ENCODE peak calls at places on chromosomes 1 and 21, in eight cellular contexts. E, C, R, G, I, S, V and D are unnamed samples.

GRCh38 chr1:1876335-1876935 is 14.5 kb downstream of the GNB1 start:
- DNase-seq in E (no peak), C (no peak), R (peak), G (no peak), I (no peak), S (no peak), V (no peak), D (no peak)

GRCh38 chr1:85366391-85366790 is 90.0 kb upstream of the BCL10 start:
- DNase-seq in E (no peak), C (no peak), R (peak), G (no peak), I (no peak), S (no peak), V (peak), D (no peak)

GRCh38 chr1:16068356-16069270 is 4.8 kb downstream of the FAM131C start:
- DNase-seq in E (no peak), C (no peak), R (no peak), G (no peak), I (peak), S (no peak), V (no peak), D (peak)

GRCh38 chr1:84156210-84156621 is 12.1 kb downstream of the PRKACB start:
- DNase-seq in E (no peak), C (no peak), R (peak), G (no peak), I (no peak), S (no peak), V (peak), D (no peak)

GRCh38 chr1:52162947-52163346 is 21.1 kb downstream of the ZFYVE9 start:
- DNase-seq in E (no peak), C (no peak), R (no peak), G (no peak), I (no peak), S (no peak), V (no peak), D (no peak)

GRCh38 chr1:45205000-45205909 is 1.1 kb downstream of the ZSWIM5 start:
- DNase-seq in E (peak), C (peak), R (no peak), G (no peak), I (no peak), S (peak), V (peak), D (no peak)

GRCh38 chr21:35602811-35603210 is 457.5 kb downstream of the SETD4 start:
- DNase-seq in E (no peak), C (no peak), R (no peak), G (no peak), I (no peak), S (no peak), V (no peak), D (no peak)

GRCh38 chr21:14560139-14560538 is 14.0 kb upstream of the SAMSN1 start:
- DNase-seq in E (no peak), C (no peak), R (no peak), G (no peak), I (no peak), S (no peak), V (no peak), D (no peak)

GRCh38 chr1:1833916-1834325 is 55.7 kb upstream of the NADK start:
- DNase-seq in E (no peak), C (no peak), R (no peak), G (no peak), I (no peak), S (no peak), V (peak), D (no peak)

GRCh38 chr1:26094677-26095383 is 16.8 kb upstream of the PDIK1L start:
- DNase-seq in E (no peak), C (no peak), R (peak), G (peak), I (peak), S (peak), V (peak), D (peak)

GRCh38 chr1:81296584-81296983 is 504.1 kb upstream of the ADGRL2 start:
- DNase-seq in E (no peak), C (no peak), R (peak), G (no peak), I (no peak), S (no peak), V (no peak), D (no peak)

GRCh38 chr1:29836626-29837305 is 600.4 kb downstream of the PTPRU start:
- DNase-seq in E (no peak), C (no peak), R (no peak), G (peak), I (no peak), S (no peak), V (no peak), D (no peak)

GRCh38 chr1:207890136-207890738 is 20.7 kb downstream of the CD34 start:
- DNase-seq in E (no peak), C (no peak), R (peak), G (peak), I (no peak), S (no peak), V (peak), D (peak)